ENCODE peak calls at places on chromosomes 7 and 10, in four cellular contexts. I is left ventricle myocardium superior, V is NCI-H345, D is iris pigment epithelial cell. T is an unnamed sample.
A peak's percentile ranks its signal among the peaks of the same experiment; 100 is the strongest.

GRCh38 chr10:59135275-59135674 is 41.2 kb upstream of the PHYHIPL start:
- DNase-seq in D (no peak), I (no peak), V (no peak), T (peak; percentile 8)

GRCh38 chr10:31187607-31188210 is 131.3 kb upstream of the ZEB1 start:
- DNase-seq in D (no peak), I (peak; percentile 46), V (no peak), T (no peak)

GRCh38 chr10:53013201-53013808 is 240.7 kb upstream of the MBL2 start:
- DNase-seq in D (no peak), V (no peak), I (no peak), T (no peak)

GRCh38 chr10:131570716-131571307 is 259.3 kb upstream of the TCERG1L start:
- DNase-seq in D (no peak), I (no peak), V (no peak), T (no peak)

GRCh38 chr7:41696323-41696916 is 6.5 kb downstream of the INHBA start:
- DNase-seq in I (peak; percentile 87), V (no peak), D (peak; percentile 84), T (peak; percentile 92)

GRCh38 chr10:129365767-129366400 is 101.2 kb upstream of the MGMT start:
- DNase-seq in I (no peak), D (no peak), V (no peak), T (peak; percentile 60)

GRCh38 chr7:83413831-83414230 is 235.1 kb downstream of the SEMA3E start:
- DNase-seq in D (peak; percentile 4), I (no peak), V (peak; percentile 77), T (no peak)

GRCh38 chr7:112161253-112162160 is 44.7 kb downstream of the DOCK4 start:
- DNase-seq in I (no peak), V (no peak), D (no peak), T (peak; percentile 38)

GRCh38 chr7:125555921-125556320 is 626.3 kb upstream of the POT1 start:
- DNase-seq in I (no peak), V (no peak), D (no peak), T (no peak)

GRCh38 chr7:7438851-7439250 is 96.8 kb downstream of the COL28A1 start:
- DNase-seq in V (peak; percentile 56), I (no peak), D (peak; percentile 99), T (peak; percentile 78)

GRCh38 chr10:105969884-105970377 is 1194.6 kb downstream of the SORCS1 start:
- DNase-seq in D (no peak), V (no peak), I (no peak), T (no peak)

GRCh38 chr10:132526676-132527075 is 10.9 kb upstream of the INPP5A start:
- DNase-seq in D (peak; percentile 83), I (peak; percentile 9), V (no peak), T (no peak)

GRCh38 chr10:14758994-14759664 is 15.6 kb downstream of the FAM107B start:
- DNase-seq in V (no peak), I (no peak), D (no peak), T (no peak)